ENCODE peak calls at places on chromosomes 12 and 14, in six cellular contexts. O, I, N, D, Z and L are unnamed samples.

GRCh38 chr12:94263011-94263786 is 114.8 kb downstream of the PLXNC1 start:
- ATAC-seq in O (no peak), I (no peak), N (peak; percentile 54), D (peak; percentile 42), Z (peak; percentile 25), L (no peak)

GRCh38 chr12:26319511-26319910 is 124.1 kb downstream of the SSPN start:
- ATAC-seq in O (peak; percentile 69), I (peak; percentile 75), N (no peak), D (no peak), Z (no peak), L (peak; percentile 89)

GRCh38 chr14:65352964-65353530 is 59.5 kb upstream of the FUT8 start:
- ATAC-seq in O (no peak), I (no peak), N (no peak), D (no peak), Z (peak; percentile 83), L (no peak)

GRCh38 chr12:116153096-116153495 is 124.4 kb downstream of the MED13L start:
- ATAC-seq in O (no peak), I (no peak), N (no peak), D (no peak), Z (no peak), L (no peak)

GRCh38 chr12:3552726-3553045 is 61.7 kb downstream of the PRMT8 start:
- ATAC-seq in O (no peak), I (no peak), N (no peak), D (no peak), Z (no peak), L (no peak)

GRCh38 chr12:78390920-78391319 is 473.7 kb upstream of the SYT1 start:
- ATAC-seq in O (no peak), I (no peak), N (no peak), D (no peak), Z (no peak), L (no peak)

GRCh38 chr14:74491952-74492351 is 1.2 kb downstream of the NPC2 start:
- ATAC-seq in O (no peak), I (no peak), N (no peak), D (no peak), Z (no peak), L (no peak)

GRCh38 chr12:38664661-38665269 is 240.6 kb downstream of the CPNE8 start:
- ATAC-seq in O (no peak), I (no peak), N (peak; percentile 75), D (no peak), Z (peak; percentile 74), L (no peak)

GRCh38 chr12:1592444-1593231 is 1.7 kb downstream of the FBXL14 start:
- ATAC-seq in O (no peak), I (peak; percentile 0), N (peak; percentile 42), D (peak; percentile 52), Z (peak; percentile 31), L (no peak)

GRCh38 chr14:105089746-105090492 is 24.7 kb upstream of the GPR132 start:
- ATAC-seq in O (no peak), I (no peak), N (no peak), D (no peak), Z (no peak), L (no peak)

GRCh38 chr12:111414711-111415252 is 9.1 kb downstream of the SH2B3 start:
- ATAC-seq in O (no peak), I (no peak), N (no peak), D (no peak), Z (no peak), L (no peak)

GRCh38 chr14:81474156-81474492 is 59.5 kb downstream of the SEL1L start:
- ATAC-seq in O (no peak), I (no peak), N (no peak), D (no peak), Z (peak; percentile 16), L (no peak)

GRCh38 chr14:48075487-48075886 is 400.1 kb upstream of the MDGA2 start:
- ATAC-seq in O (no peak), I (no peak), N (no peak), D (no peak), Z (no peak), L (no peak)

GRCh38 chr12:26047401-26048226 is 77.2 kb downstream of the BHLHE41 start:
- ATAC-seq in O (no peak), I (no peak), N (no peak), D (peak; percentile 51), Z (no peak), L (no peak)

GRCh38 chr12:93570552-93571359 is 1.7 kb upstream of the SOCS2 start:
- ATAC-seq in O (peak; percentile 84), I (peak; percentile 93), N (peak; percentile 74), D (peak; percentile 90), Z (peak; percentile 85), L (peak; percentile 88)

GRCh38 chr14:92475451-92476187 is 38.0 kb upstream of the RIN3 start:
- ATAC-seq in O (no peak), I (no peak), N (no peak), D (no peak), Z (no peak), L (peak; percentile 76)

GRCh38 chr14:26068060-26068459 is 529.8 kb downstream of the NOVA1 start:
- ATAC-seq in O (no peak), I (no peak), N (no peak), D (no peak), Z (no peak), L (no peak)

GRCh38 chr12:47698055-47698454 is 7.8 kb downstream of the RPAP3 start:
- ATAC-seq in O (no peak), I (no peak), N (no peak), D (no peak), Z (no peak), L (no peak)

GRCh38 chr14:56293506-56293905 is 175.3 kb downstream of the PELI2 start:
- ATAC-seq in O (no peak), I (no peak), N (no peak), D (no peak), Z (no peak), L (no peak)

GRCh38 chr12:57852620-57853509 is 6.3 kb upstream of the CTDSP2 start:
- ATAC-seq in O (peak; percentile 54), I (peak; percentile 81), N (no peak), D (peak; percentile 59), Z (peak; percentile 28), L (peak; percentile 77)

GRCh38 chr12:109423392-109423791 is 53.7 kb downstream of the KCTD10 start:
- ATAC-seq in O (no peak), I (no peak), N (no peak), D (no peak), Z (no peak), L (no peak)

GRCh38 chr12:52036587-52037171 is 14.6 kb upstream of the NR4A1 start:
- ATAC-seq in O (peak; percentile 66), I (peak; percentile 73), N (peak; percentile 58), D (peak; percentile 70), Z (peak; percentile 75), L (peak; percentile 64)

GRCh38 chr12:52038447-52038846 is 12.8 kb upstream of the NR4A1 start:
- ATAC-seq in O (no peak), I (no peak), N (no peak), D (no peak), Z (no peak), L (no peak)

GRCh38 chr12:52035926-52036325 is 15.3 kb upstream of the NR4A1 start:
- ATAC-seq in O (no peak), I (no peak), N (no peak), D (no peak), Z (no peak), L (no peak)

GRCh38 chr12:52033506-52034258 is 17.6 kb upstream of the NR4A1 start:
- ATAC-seq in O (no peak), I (peak; percentile 2), N (no peak), D (no peak), Z (no peak), L (no peak)

DNA sequence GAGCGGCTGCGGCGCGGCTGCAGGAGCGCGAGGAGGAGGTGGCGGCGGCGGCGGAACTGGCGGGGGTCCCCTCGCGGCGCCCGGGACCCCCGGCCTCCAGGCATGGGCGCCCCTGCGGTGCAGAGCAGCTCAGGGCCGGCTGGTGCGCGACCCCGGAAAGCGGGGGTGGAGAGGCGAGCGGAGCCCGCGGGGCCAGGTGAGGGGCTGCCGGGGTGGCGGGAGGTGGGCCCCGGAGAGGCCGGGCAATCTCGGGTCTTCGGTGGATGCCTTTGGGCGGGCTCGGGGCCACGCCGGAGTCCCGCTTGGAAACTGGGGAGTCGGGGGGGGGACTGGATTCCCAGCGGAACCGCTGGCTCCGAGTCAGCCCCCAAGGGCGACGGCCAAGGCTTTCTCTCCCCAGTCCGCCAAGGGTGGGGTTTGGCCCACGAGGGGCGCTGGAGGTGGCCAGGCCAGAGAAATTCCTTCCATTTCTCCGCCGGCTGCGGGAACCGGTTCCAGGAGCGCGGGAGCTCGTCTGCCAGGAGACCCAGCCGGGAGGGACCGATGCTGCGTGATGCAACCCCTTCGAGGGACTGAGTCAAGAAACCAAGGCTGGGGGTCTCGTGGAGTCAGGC is 13.9 kb upstream of the NR4A1 start:
- ATAC-seq in O (no peak), I (peak; percentile 51), N (no peak), D (no peak), Z (no peak), L (peak; percentile 34)
- H3K4me1 ChIP-seq in O (peaks cover 13% of the 10 kb centered on the region), I (no peaks in the 10 kb centered on the region), N (peaks cover 5% of the 10 kb centered on the region), D (peaks cover 51% of the 10 kb centered on the region), Z (peaks cover 20% of the 10 kb centered on the region), L (peaks cover 75% of the 10 kb centered on the region)

GRCh38 chr14:101973356-101973755 is 9.0 kb downstream of the DYNC1H1 start:
- ATAC-seq in O (no peak), I (no peak), N (no peak), D (no peak), Z (no peak), L (no peak)

GRCh38 chr14:101969480-101969879 is 5.1 kb downstream of the DYNC1H1 start:
- ATAC-seq in O (no peak), I (no peak), N (no peak), D (no peak), Z (no peak), L (no peak)

GRCh38 chr14:101972126-101972785 is 7.9 kb downstream of the DYNC1H1 start:
- ATAC-seq in O (peak; percentile 97), I (peak; percentile 95), N (peak; percentile 98), D (peak; percentile 96), Z (peak; percentile 100), L (peak; percentile 99)

GRCh38 chr14:101968186-101968585 is 3.8 kb downstream of the DYNC1H1 start:
- ATAC-seq in O (no peak), I (no peak), N (no peak), D (no peak), Z (no peak), L (no peak)

DNA sequence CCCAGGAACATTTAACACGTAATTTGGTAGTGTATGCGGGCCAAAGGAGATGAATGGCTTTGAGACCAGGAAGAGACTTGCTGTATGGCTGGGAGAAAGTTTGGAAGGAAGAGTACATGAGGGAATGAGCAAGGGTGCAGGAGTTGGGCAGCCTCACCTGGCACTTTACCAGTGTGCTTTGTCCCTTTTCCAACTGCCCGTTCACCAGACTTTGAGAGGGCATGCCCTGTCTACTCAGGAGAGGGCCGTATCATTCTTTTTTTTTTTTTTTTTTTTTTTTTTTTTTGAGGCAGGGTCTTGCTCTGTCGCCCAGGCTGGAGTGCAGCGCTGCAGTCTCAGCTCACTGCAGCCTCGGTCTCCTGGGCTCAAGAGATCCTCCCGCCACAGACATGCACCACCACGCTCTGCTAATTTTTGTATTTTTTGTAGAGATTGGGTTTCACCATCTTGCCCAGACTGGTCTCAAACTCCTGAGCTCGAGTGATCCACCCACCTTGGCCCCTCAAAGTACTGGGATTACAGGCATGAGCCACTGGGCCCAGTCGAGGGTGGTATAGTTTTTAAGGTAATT is 6.5 kb downstream of the DYNC1H1 start:
- ATAC-seq in O (no peak), I (no peak), N (no peak), D (no peak), Z (no peak), L (no peak)
- H3K4me1 ChIP-seq in O (peaks cover 12% of the 10 kb centered on the region), I (peaks cover 3% of the 10 kb centered on the region), N (peaks cover 36% of the 10 kb centered on the region), D (peaks cover 68% of the 10 kb centered on the region), Z (peaks cover 35% of the 10 kb centered on the region), L (peaks cover 26% of the 10 kb centered on the region)

GRCh38 chr12:27616356-27617150 is 79.7 kb upstream of the REP15 start:
- ATAC-seq in O (no peak), I (no peak), N (no peak), D (no peak), Z (no peak), L (no peak)
- H3K4me1 ChIP-seq in O (peaks cover 5% of the 10 kb centered on the region), I (peaks cover 7% of the 10 kb centered on the region), N (peaks cover 35% of the 10 kb centered on the region), D (peaks cover 21% of the 10 kb centered on the region), Z (no peaks in the 10 kb centered on the region), L (peaks cover 23% of the 10 kb centered on the region)

GRCh38 chr12:6547987-6548386 is 7.9 kb downstream of the IFFO1 start:
- ATAC-seq in O (no peak), I (no peak), N (peak; percentile 36), D (no peak), Z (no peak), L (no peak)
- H3K4me1 ChIP-seq in O (peaks cover 19% of the 10 kb centered on the region), I (peaks cover 3% of the 10 kb centered on the region), N (no peaks in the 10 kb centered on the region), D (peaks cover 45% of the 10 kb centered on the region), Z (peaks cover 6% of the 10 kb centered on the region), L (peaks cover 60% of the 10 kb centered on the region)